ENCODE peak calls at places on chromosome 1, in four cellular contexts. H, V, O and W are unnamed samples.

GRCh38 chr1:237103021-237103420 is 61.0 kb downstream of the RYR2 start:
- DNase-seq in H (no peak), V (no peak), O (no peak), W (no peak)

GRCh38 chr1:36721261-36721660 is 238.5 kb upstream of the CSF3R start:
- DNase-seq in H (no peak), V (no peak), O (no peak), W (no peak)

GRCh38 chr1:27635410-27636142 is 591 bp upstream of the FGR start:
- DNase-seq in H (no peak), V (no peak), O (no peak), W (no peak)

GRCh38 chr1:34808051-34808810 is 15.4 kb downstream of the GJA4 start:
- DNase-seq in H (no peak), V (no peak), O (no peak), W (no peak)

GRCh38 chr1:16236091-16236494 is 890 bp downstream of the CPLANE2 start:
- DNase-seq in H (no peak), V (no peak), O (no peak), W (no peak)

GRCh38 chr1:113452921-113453770 is 62.8 kb downstream of the MAGI3 start:
- DNase-seq in H (no peak), V (peak), O (peak), W (no peak)

GRCh38 chr1:206911064-206911663 is 10.6 kb downstream of the FCMR start:
- DNase-seq in H (no peak), V (peak), O (peak), W (no peak)

GRCh38 chr1:230752407-230752806 is 5.2 kb downstream of the CAPN9 start:
- DNase-seq in H (no peak), V (no peak), O (peak), W (peak)

GRCh38 chr1:17755120-17755519 is at the start of gene ACTL8:
- DNase-seq in H (no peak), V (no peak), O (no peak), W (no peak)

GRCh38 chr1:87956766-87957165 is 628.1 kb downstream of the LMO4 start:
- DNase-seq in H (no peak), V (no peak), O (no peak), W (no peak)

GRCh38 chr1:45037456-45037855 is 25.4 kb downstream of the UROD start:
- DNase-seq in H (no peak), V (peak), O (no peak), W (no peak)

GRCh38 chr1:20470174-20470573 is 15.8 kb downstream of the CAMK2N1 start:
- DNase-seq in H (no peak), V (no peak), O (no peak), W (no peak)

GRCh38 chr1:17230671-17231310 is 18.1 kb upstream of the PADI3 start:
- DNase-seq in H (no peak), V (no peak), O (no peak), W (no peak)